ENCODE peak calls at places on chromosomes 5 and 9, in eight cellular contexts. X is HCT116, E is GM23248, W is hepatocyte, B is PC-3, K is GM23338, Y is MM.1S, Z is SK-N-SH. N is an unnamed sample. For H3K9me2, the result is how much of the 10 kb centered on the place peaks cover.

GRCh38 chr5:165149439-165149838 is 1644.0 kb downstream of the MAT2B start:
- DNase-seq in X (no peak), E (no peak), W (no peak), B (no peak), K (no peak), Y (no peak), Z (no peak), N (no peak)

GRCh38 chr5:165808358-165808757 is 2302.9 kb downstream of the MAT2B start:
- DNase-seq in X (no peak), E (no peak), W (no peak), B (peak), K (no peak), Y (no peak), Z (no peak), N (no peak)

GRCh38 chr5:127567026-127567768 is 49.8 kb downstream of the PRRC1 start:
- DNase-seq in X (no peak), E (no peak), W (no peak), B (no peak), K (no peak), Y (no peak), Z (no peak), N (no peak)

GRCh38 chr9:76322810-76323209 is 71.4 kb downstream of the RFK start:
- DNase-seq in X (no peak), E (no peak), W (no peak), B (no peak), K (no peak), Y (no peak), Z (no peak), N (no peak)

GRCh38 chr5:13816126-13816525 is 128.4 kb downstream of the DNAH5 start:
- DNase-seq in X (no peak), E (no peak), W (no peak), B (no peak), K (no peak), Y (no peak), Z (no peak), N (no peak)

GRCh38 chr9:99044827-99045226 is 60.1 kb upstream of the TGFBR1 start:
- DNase-seq in X (no peak), E (no peak), W (no peak), B (no peak), K (no peak), Y (no peak), Z (no peak), N (no peak)

GRCh38 chr9:18755263-18755662 is 277.7 kb downstream of the SAXO1 start:
- DNase-seq in X (no peak), E (no peak), W (no peak), B (no peak), K (no peak), Y (no peak), Z (no peak), N (no peak)

GRCh38 chr5:55626805-55627204 is 85.3 kb downstream of the SLC38A9 start:
- DNase-seq in X (no peak), E (peak), W (no peak), B (no peak), K (no peak), Y (no peak), Z (peak), N (no peak)

GRCh38 chr9:99828417-99829176 is 6.9 kb downstream of the NR4A3 start:
- DNase-seq in X (no peak), E (peak), W (peak), B (no peak), K (peak), Y (no peak), Z (no peak), N (no peak)

GRCh38 chr5:1180841-1181271 is 20.5 kb upstream of the SLC6A19 start:
- DNase-seq in X (no peak), E (no peak), W (no peak), B (no peak), K (no peak), Y (no peak), Z (no peak), N (no peak)

GRCh38 chr9:6055213-6055612 is 39.8 kb upstream of the RANBP6 start:
- DNase-seq in X (peak), E (peak), W (peak), B (peak), K (peak), Y (peak), Z (no peak), N (peak)

GRCh38 chr5:118220491-118220890 is 767.9 kb downstream of the DTWD2 start:
- DNase-seq in X (no peak), E (peak), W (no peak), B (no peak), K (no peak), Y (no peak), Z (no peak), N (no peak)

GRCh38 chr9:114196924-114197570 is 41.7 kb downstream of the COL27A1 start:
- DNase-seq in X (no peak), E (no peak), W (no peak), B (no peak), K (no peak), Y (no peak), Z (no peak), N (peak)

GRCh38 chr5:141488591-141489478 is at the start of gene PCDHGC5:
- DNase-seq in X (no peak), E (peak), W (no peak), B (peak), K (no peak), Y (no peak), Z (no peak), N (no peak)

GRCh38 chr5:178540526-178540925 is 49.7 kb downstream of the COL23A1 start:
- DNase-seq in X (no peak), E (no peak), W (no peak), B (no peak), K (no peak), Y (no peak), Z (no peak), N (no peak)

GRCh38 chr5:132419517-132420468 is 50.3 kb downstream of the SLC22A5 start:
- DNase-seq in X (peak), E (peak), W (peak), B (peak), K (peak), Y (peak), Z (peak), N (peak)

GRCh38 chr9:96441798-96442445 is 8.0 kb upstream of the HABP4 start:
- DNase-seq in X (no peak), E (peak), W (peak), B (peak), K (peak), Y (peak), Z (no peak), N (peak)

GRCh38 chr9:96459268-96460007 is 9.5 kb downstream of the HABP4 start:
- DNase-seq in X (no peak), E (no peak), W (no peak), B (peak), K (no peak), Y (no peak), Z (no peak), N (no peak)

GRCh38 chr9:11319477-11320060 is 706.8 kb upstream of the PTPRD start:
- DNase-seq in X (no peak), E (peak), W (peak), B (peak), K (peak), Y (peak), Z (peak), N (peak)

GRCh38 chr9:125119643-125120286 is 23.6 kb downstream of the SCAI start:
- DNase-seq in X (no peak), E (peak), W (no peak), B (no peak), K (no peak), Y (no peak), Z (peak), N (peak)

GRCh38 chr5:164059471-164059870 is 554.1 kb downstream of the MAT2B start:
- DNase-seq in X (no peak), E (no peak), W (no peak), B (no peak), K (no peak), Y (no peak), Z (no peak), N (no peak)

GRCh38 chr9:80076105-80076504 is 504.3 kb downstream of the TLE4 start:
- DNase-seq in X (no peak), E (no peak), W (no peak), B (peak), K (no peak), Y (no peak), Z (no peak), N (no peak)

GRCh38 chr9:89849096-89849495 is 244.3 kb downstream of the GADD45G start:
- DNase-seq in X (no peak), E (no peak), W (no peak), B (no peak), K (no peak), Y (no peak), Z (no peak), N (no peak)

GRCh38 chr9:14608521-14608920 is 84.7 kb downstream of the ZDHHC21 start:
- DNase-seq in X (no peak), E (no peak), W (no peak), B (no peak), K (no peak), Y (no peak), Z (no peak), N (no peak)

GRCh38 chr9:132896264-132896663 is 17.6 kb downstream of the SPACA9 start:
- DNase-seq in X (no peak), E (no peak), W (no peak), B (no peak), K (no peak), Y (no peak), Z (no peak), N (no peak)

GRCh38 chr9:134186471-134187109 is 22.2 kb upstream of the RNU6ATAC start:
- DNase-seq in X (no peak), E (no peak), W (no peak), B (no peak), K (no peak), Y (no peak), Z (peak), N (no peak)

GRCh38 chr5:155418960-155419579 is 405.5 kb downstream of the KIF4B start:
- DNase-seq in X (no peak), E (no peak), W (no peak), B (no peak), K (peak), Y (no peak), Z (no peak), N (no peak)

GRCh38 chr9:112529316-112529715 is 42.7 kb downstream of the KIAA1958 start:
- DNase-seq in X (no peak), E (no peak), W (no peak), B (no peak), K (no peak), Y (no peak), Z (no peak), N (no peak)

GRCh38 chr9:5902377-5902776 is 11.7 kb downstream of the MLANA start:
- DNase-seq in X (no peak), E (no peak), W (no peak), B (no peak), K (no peak), Y (no peak), Z (no peak), N (no peak)

GRCh38 chr9:114336699-114337395 is 7.2 kb downstream of the ORM2 start:
- DNase-seq in X (no peak), E (no peak), W (no peak), B (no peak), K (no peak), Y (no peak), Z (no peak), N (no peak)

GRCh38 chr5:132375957-132376356 is 6.4 kb downstream of the SLC22A5 start:
- DNase-seq in X (no peak), E (no peak), W (no peak), B (no peak), K (no peak), Y (no peak), Z (no peak), N (no peak)

GRCh38 chr5:95822038-95822407 is 503 bp downstream of the GLRX start:
- DNase-seq in X (no peak), E (peak), W (peak), B (peak), K (peak), Y (peak), Z (peak), N (peak)

GRCh38 chr5:52807037-52807436 is 19.3 kb downstream of the ITGA1 start:
- DNase-seq in X (no peak), E (no peak), W (no peak), B (no peak), K (no peak), Y (no peak), Z (no peak), N (no peak)
- H3K9me2 ChIP-seq in X (under half), E (under half), W (under half), B (under half), K (under half), Y (under half), Z (under half), N (under half)

GRCh38 chr5:35417040-35417439 is 186.8 kb upstream of the PRLR start:
- DNase-seq in X (no peak), E (no peak), W (no peak), B (no peak), K (no peak), Y (no peak), Z (no peak), N (no peak)
- TF ChIP-seq EZH2phosphoT487 in X (no peak), E (no peak), W (no peak), B (no peak), K (no peak), Y (no peak), Z (no peak), N (no peak)

GRCh38 chr5:135110941-135111596 is 77.0 kb upstream of the PITX1 start:
- DNase-seq in X (no peak), E (no peak), W (no peak), B (peak), K (no peak), Y (no peak), Z (no peak), N (no peak)
- H3K9me2 ChIP-seq in X (under half), E (under half), W (under half), B (under half), K (under half), Y (under half), Z (under half), N (under half)

DNA sequence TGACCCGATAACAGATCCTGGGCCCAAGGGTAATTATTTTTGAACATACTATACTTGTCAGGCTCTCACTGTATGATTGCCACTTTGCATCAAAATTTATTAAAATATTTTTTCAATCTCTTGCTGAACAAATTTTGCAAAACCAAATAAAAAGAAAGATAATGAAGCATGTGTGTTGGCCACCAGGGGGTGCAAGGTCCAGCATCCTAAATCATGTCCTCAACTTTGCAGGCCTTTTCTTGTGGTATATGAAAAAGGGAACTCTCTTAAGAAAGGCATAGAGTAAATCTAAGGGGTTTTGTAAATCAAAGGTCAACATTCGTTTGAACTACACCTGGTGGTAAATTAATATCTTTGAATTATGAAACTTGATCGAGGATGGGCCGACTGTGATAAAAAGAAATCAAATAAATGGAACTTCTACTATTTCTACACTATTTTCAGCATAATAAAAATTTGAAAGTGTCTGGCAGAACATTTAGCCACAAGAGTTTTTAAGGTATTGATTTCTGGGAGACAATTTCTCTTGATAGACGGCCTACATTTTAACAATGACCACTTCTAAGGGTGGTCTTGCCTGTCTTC is 676.5 kb downstream of the DMRTA1 start:
- DNase-seq in X (no peak), E (peak), W (peak), B (peak), K (peak), Y (peak), Z (peak), N (peak)
- TF ChIP-seq EZH2phosphoT487 in X (no peak), E (no peak), W (no peak), B (no peak), K (no peak), Y (no peak), Z (no peak), N (no peak)

GRCh38 chr9:2478421-2478820 is 143.2 kb upstream of the VLDLR start:
- DNase-seq in X (no peak), E (no peak), W (no peak), B (peak), K (no peak), Y (no peak), Z (no peak), N (no peak)
- H3K9me2 ChIP-seq in X (under half), E (under half), W (under half), B (under half), K (under half), Y (under half), Z (under half), N (under half)

DNA sequence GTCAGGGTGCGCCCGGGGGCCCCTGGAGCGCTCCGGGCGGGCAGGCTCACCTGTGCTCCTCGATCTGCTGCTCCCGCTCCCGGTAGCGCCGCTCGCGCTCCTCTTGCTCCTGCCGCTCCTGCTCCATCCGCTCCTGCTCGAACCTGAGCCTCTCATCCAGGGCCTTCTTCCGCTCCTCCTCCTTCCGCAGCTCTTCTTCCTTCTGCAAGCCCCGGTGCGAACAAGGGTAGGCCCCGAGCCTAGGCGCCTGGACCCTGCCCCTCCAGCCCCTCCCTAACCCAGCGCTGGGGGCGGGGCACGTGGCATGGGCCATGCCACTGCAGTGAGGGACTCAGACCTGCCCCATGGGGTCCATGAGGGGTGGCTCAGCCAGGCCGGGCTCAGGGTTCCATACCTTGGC is 6.6 kb downstream of the DBN1 start:
- DNase-seq in X (no peak), E (no peak), W (no peak), B (no peak), K (no peak), Y (no peak), Z (no peak), N (no peak)
- TF ChIP-seq EZH2phosphoT487 in X (no peak), E (no peak), W (no peak), B (no peak), K (no peak), Y (no peak), Z (no peak), N (no peak)